ENCODE peak calls at places on chromosomes 12 and 14, in seven cellular contexts. One of them, this sample, is unnamed.

GRCh38 chr14:73008501-73008900 is 18.4 kb downstream of the ZFYVE1 start:
- DNase-seq in pancreas: no peak
- DNase-seq in endothelial cell: no peak
- DNase-seq in GM04503: peak; percentile 23
- DNase-seq in T-helper 9 cell: no peak
- DNase-seq in GM12892: no peak
- DNase-seq in osteocyte: no peak
- DNase-seq in this sample: no peak

GRCh38 chr14:60515696-60516284 is 6.8 kb downstream of the SIX6 start:
- DNase-seq in pancreas: no peak
- DNase-seq in endothelial cell: peak; percentile 35
- DNase-seq in GM04503: no peak
- DNase-seq in T-helper 9 cell: no peak
- DNase-seq in GM12892: no peak
- DNase-seq in osteocyte: no peak
- DNase-seq in this sample: no peak

GRCh38 chr12:132158677-132159554 is 14.7 kb downstream of the NOC4L start:
- DNase-seq in pancreas: no peak
- DNase-seq in endothelial cell: no peak
- DNase-seq in GM04503: no peak
- DNase-seq in T-helper 9 cell: no peak
- DNase-seq in GM12892: no peak
- DNase-seq in osteocyte: no peak
- DNase-seq in this sample: no peak

GRCh38 chr14:98963610-98964009 is 308.4 kb downstream of the BCL11B start:
- DNase-seq in pancreas: no peak
- DNase-seq in endothelial cell: no peak
- DNase-seq in GM04503: no peak
- DNase-seq in T-helper 9 cell: no peak
- DNase-seq in GM12892: no peak
- DNase-seq in osteocyte: no peak
- DNase-seq in this sample: no peak

GRCh38 chr12:131076277-131076676 is 122.6 kb downstream of the ADGRD1 start:
- DNase-seq in pancreas: no peak
- DNase-seq in endothelial cell: no peak
- DNase-seq in GM04503: no peak
- DNase-seq in T-helper 9 cell: no peak
- DNase-seq in GM12892: no peak
- DNase-seq in osteocyte: no peak
- DNase-seq in this sample: no peak

GRCh38 chr14:75274045-75274898 is 4.4 kb upstream of the FOS start:
- DNase-seq in pancreas: no peak
- DNase-seq in endothelial cell: no peak
- DNase-seq in GM04503: no peak
- DNase-seq in T-helper 9 cell: no peak
- DNase-seq in GM12892: no peak
- DNase-seq in osteocyte: no peak
- DNase-seq in this sample: no peak

GRCh38 chr14:53640695-53641094 is 315.9 kb downstream of the BMP4 start:
- DNase-seq in pancreas: no peak
- DNase-seq in endothelial cell: no peak
- DNase-seq in GM04503: no peak
- DNase-seq in T-helper 9 cell: no peak
- DNase-seq in GM12892: no peak
- DNase-seq in osteocyte: no peak
- DNase-seq in this sample: no peak

GRCh38 chr12:116559330-116560080 is at the start of gene MAP1LC3B2:
- DNase-seq in pancreas: peak; percentile 42
- DNase-seq in endothelial cell: no peak
- DNase-seq in GM04503: peak; percentile 50
- DNase-seq in T-helper 9 cell: peak; percentile 57
- DNase-seq in GM12892: no peak
- DNase-seq in osteocyte: peak; percentile 90
- DNase-seq in this sample: peak; percentile 86

GRCh38 chr12:5665615-5666014 is 233.7 kb downstream of the NTF3 start:
- DNase-seq in pancreas: no peak
- DNase-seq in endothelial cell: no peak
- DNase-seq in GM04503: peak; percentile 68
- DNase-seq in T-helper 9 cell: no peak
- DNase-seq in GM12892: no peak
- DNase-seq in osteocyte: no peak
- DNase-seq in this sample: no peak

GRCh38 chr14:105021656-105022275 is 883 bp upstream of the CDCA4 start:
- DNase-seq in pancreas: peak; percentile 59
- DNase-seq in endothelial cell: peak; percentile 39
- DNase-seq in GM04503: no peak
- DNase-seq in T-helper 9 cell: peak; percentile 23
- DNase-seq in GM12892: no peak
- DNase-seq in osteocyte: no peak
- DNase-seq in this sample: no peak

GRCh38 chr12:95970905-95971304 is 25.2 kb downstream of the HAL start:
- DNase-seq in pancreas: no peak
- DNase-seq in endothelial cell: no peak
- DNase-seq in GM04503: no peak
- DNase-seq in T-helper 9 cell: no peak
- DNase-seq in GM12892: no peak
- DNase-seq in osteocyte: no peak
- DNase-seq in this sample: no peak

GRCh38 chr12:47950856-47951468 is 12.4 kb upstream of the TMEM106C start:
- DNase-seq in pancreas: no peak
- DNase-seq in endothelial cell: no peak
- DNase-seq in GM04503: no peak
- DNase-seq in T-helper 9 cell: no peak
- DNase-seq in GM12892: no peak
- DNase-seq in osteocyte: no peak
- DNase-seq in this sample: no peak

GRCh38 chr14:77139540-77140342 is 1.9 kb downstream of the ZDHHC22 start:
- DNase-seq in pancreas: peak; percentile 28
- DNase-seq in endothelial cell: peak; percentile 84
- DNase-seq in GM04503: no peak
- DNase-seq in T-helper 9 cell: peak; percentile 24
- DNase-seq in GM12892: peak; percentile 60
- DNase-seq in osteocyte: no peak
- DNase-seq in this sample: peak; percentile 43

GRCh38 chr14:40983604-40984003 is 623.1 kb upstream of the LRFN5 start:
- DNase-seq in pancreas: no peak
- DNase-seq in endothelial cell: no peak
- DNase-seq in GM04503: no peak
- DNase-seq in T-helper 9 cell: no peak
- DNase-seq in GM12892: no peak
- DNase-seq in osteocyte: no peak
- DNase-seq in this sample: no peak

GRCh38 chr12:89636054-89636775 is 72.4 kb downstream of the ATP2B1 start:
- DNase-seq in pancreas: no peak
- DNase-seq in endothelial cell: no peak
- DNase-seq in GM04503: peak; percentile 14
- DNase-seq in T-helper 9 cell: no peak
- DNase-seq in GM12892: no peak
- DNase-seq in osteocyte: no peak
- DNase-seq in this sample: no peak

GRCh38 chr14:31042300-31042699 is 16.1 kb upstream of the STRN3 start:
- DNase-seq in pancreas: no peak
- DNase-seq in endothelial cell: no peak
- DNase-seq in GM04503: no peak
- DNase-seq in T-helper 9 cell: no peak
- DNase-seq in GM12892: no peak
- DNase-seq in osteocyte: no peak
- DNase-seq in this sample: no peak

GRCh38 chr12:52145941-52146821 is 45.6 kb downstream of the KRT80 start:
- DNase-seq in pancreas: no peak
- DNase-seq in endothelial cell: no peak
- DNase-seq in GM04503: no peak
- DNase-seq in T-helper 9 cell: no peak
- DNase-seq in GM12892: no peak
- DNase-seq in osteocyte: no peak
- DNase-seq in this sample: no peak

GRCh38 chr14:88562532-88562830 is 356 bp upstream of the ZC3H14 start:
- DNase-seq in pancreas: no peak
- DNase-seq in endothelial cell: no peak
- DNase-seq in GM04503: no peak
- DNase-seq in T-helper 9 cell: no peak
- DNase-seq in GM12892: no peak
- DNase-seq in osteocyte: no peak
- DNase-seq in this sample: no peak

GRCh38 chr12:24950231-24950834 is 1.4 kb upstream of the BCAT1 start:
- DNase-seq in pancreas: no peak
- DNase-seq in endothelial cell: no peak
- DNase-seq in GM04503: no peak
- DNase-seq in T-helper 9 cell: no peak
- DNase-seq in GM12892: no peak
- DNase-seq in osteocyte: no peak
- DNase-seq in this sample: no peak

This sample was measured in activated T-helper 2 cell treated with anti-CD3 and anti-CD28 coated beads, Interferon-gamma antibody, Interleukin-2, Interleukin-4, amounts not matched to agents 10 μg/mL and 5 μg/mL and 100 μg/mL, durations not matched to agents 14 hours and 24 hours and 36 hours.